ENCODE peak calls at places on chromosomes 13 and 19, in six cellular contexts. O is choroid plexus epithelial cell; N is stimulated activated CD4-positive, alpha-beta T cell treated with anti-CD3 and anti-CD28 coated beads, Interleukin-2, amount 100 ng/mL, for 48 hours; P is progenitor cell of endocrine pancreas; G is gastrocnemius medialis; D is T-helper 17 cell. C is an unnamed sample.

GRCh38 chr13:46288570-46289259 is 77.0 kb downstream of the LRRC63 start:
- DNase-seq in N (no peak), G (no peak), D (no peak), O (peak; percentile 76), P (no peak), C (peak; percentile 54)

GRCh38 chr13:30734434-30734833 is 909 bp upstream of the ALOX5AP start:
- DNase-seq in P (no peak), N (no peak), O (peak; percentile 51), D (no peak), G (no peak), C (no peak)

GRCh38 chr19:40139533-40140287 is 49.0 kb upstream of the ZNF780A start:
- DNase-seq in G (no peak), D (no peak), P (no peak), N (no peak), O (peak; percentile 77), C (no peak)

GRCh38 chr13:91154553-91154952 is 192.9 kb upstream of the MIR17HG start:
- DNase-seq in P (no peak), G (no peak), O (peak; percentile 5), N (no peak), D (no peak), C (no peak)

GRCh38 chr13:108859202-108860012 is 230.0 kb downstream of the MYO16 start:
- DNase-seq in N (no peak), O (peak; percentile 94), G (no peak), P (no peak), D (no peak), C (no peak)

GRCh38 chr19:34131100-34131499 is 41.2 kb upstream of the LSM14A start:
- DNase-seq in P (no peak), G (no peak), O (no peak), N (no peak), D (no peak), C (no peak)

GRCh38 chr13:78875792-78876580 is 217.0 kb upstream of the OBI1 start:
- DNase-seq in O (no peak), D (no peak), N (no peak), G (no peak), P (no peak), C (no peak)

GRCh38 chr19:52981329-52981728 is 18.6 kb upstream of the ZNF816 start:
- DNase-seq in P (no peak), G (no peak), N (no peak), D (no peak), O (no peak), C (no peak)

GRCh38 chr19:3480383-3481091 is at the start of gene SMIM24:
- DNase-seq in N (no peak), G (no peak), P (no peak), D (no peak), O (no peak), C (no peak)

GRCh38 chr13:34733720-34734119 is 208.3 kb upstream of the NBEA start:
- DNase-seq in D (no peak), O (peak; percentile 32), N (no peak), P (no peak), G (no peak), C (no peak)

GRCh38 chr13:38686635-38687245 is at the start of gene FREM2:
- DNase-seq in O (peak; percentile 29), G (peak; percentile 65), P (peak; percentile 86), N (no peak), D (no peak), C (no peak)

GRCh38 chr13:79710376-79710775 is 229.4 kb downstream of the NDFIP2 start:
- DNase-seq in G (no peak), N (no peak), O (peak; percentile 70), P (no peak), D (no peak), C (no peak)

C was measured in memory B cell.